ENCODE peak calls at places on chromosomes 5 and 9, in six cellular contexts. A, Q, G, E, B and C are unnamed samples.

GRCh38 chr9:36903541-36904435 is 130.3 kb downstream of the PAX5 start:
- DNase-seq in A (peak; percentile 73), Q (no peak), G (no peak), B (peak; percentile 40), E (peak; percentile 88), C (peak; percentile 31)

GRCh38 chr5:53424691-53425597 is 55.5 kb upstream of the FST start:
- DNase-seq in B (peak; percentile 75), E (peak; percentile 89), Q (no peak), A (peak; percentile 73), G (no peak), C (peak; percentile 60)

GRCh38 chr9:111622626-111623025 is 8.5 kb upstream of the DNAJC25 start:
- DNase-seq in Q (peak; percentile 68), E (peak; percentile 88), G (peak; percentile 50), B (peak; percentile 87), A (peak; percentile 71), C (peak; percentile 88)

GRCh38 chr9:112820886-112821285 is 69.8 kb downstream of the SLC46A2 start:
- DNase-seq in G (no peak), A (peak; percentile 34), B (peak; percentile 85), E (peak; percentile 25), Q (peak; percentile 65), C (peak; percentile 80)

GRCh38 chr9:124420991-124421543 is 5.8 kb upstream of the PSMB7 start:
- DNase-seq in Q (no peak), E (no peak), G (no peak), A (no peak), B (peak; percentile 23), C (no peak)

GRCh38 chr5:170312666-170313065 is 15.1 kb upstream of the LCP2 start:
- DNase-seq in G (no peak), A (peak; percentile 53), E (no peak), Q (peak; percentile 19), B (peak; percentile 53), C (peak; percentile 17)

GRCh38 chr5:82605441-82605973 is 327.4 kb upstream of the RPS23 start:
- DNase-seq in G (no peak), Q (no peak), E (no peak), B (no peak), A (no peak), C (no peak)

GRCh38 chr5:154406231-154406630 is 39.6 kb upstream of the SAP30L start:
- DNase-seq in A (peak; percentile 87), B (peak; percentile 39), Q (no peak), E (peak; percentile 92), G (no peak), C (peak; percentile 8)

GRCh38 chr9:131422241-131422792 is 28.4 kb downstream of the PRRC2B start:
- DNase-seq in Q (no peak), G (no peak), E (peak; percentile 16), B (peak; percentile 26), A (peak; percentile 49), C (no peak)

GRCh38 chr9:78032599-78033457 is 1.2 kb upstream of the GNAQ start:
- DNase-seq in Q (no peak), B (no peak), G (peak; percentile 20), A (no peak), E (no peak), C (no peak)

GRCh38 chr5:126656397-126657007 is 55.8 kb downstream of the PHAX start:
- DNase-seq in E (peak; percentile 48), Q (no peak), G (peak; percentile 55), A (no peak), B (peak; percentile 71), C (peak; percentile 57)

GRCh38 chr9:21831841-21832509 is 29.5 kb downstream of the MTAP start:
- DNase-seq in Q (peak; percentile 77), G (peak; percentile 67), B (peak; percentile 95), A (peak; percentile 96), E (peak; percentile 59), C (peak; percentile 84)

GRCh38 chr5:144230806-144231205 is 60.1 kb downstream of the KCTD16 start:
- DNase-seq in Q (no peak), A (no peak), E (no peak), G (no peak), B (no peak), C (no peak)

GRCh38 chr9:72958485-72959266 is 5.8 kb upstream of the ALDH1A1 start:
- DNase-seq in Q (no peak), A (no peak), E (no peak), B (no peak), G (no peak), C (no peak)

GRCh38 chr9:92094655-92095054 is 20.6 kb downstream of the SPTLC1 start:
- DNase-seq in E (peak; percentile 5), G (no peak), A (no peak), B (peak; percentile 25), Q (no peak), C (no peak)

GRCh38 chr5:61675015-61675692 is 343.1 kb downstream of the ZSWIM6 start:
- DNase-seq in E (peak; percentile 8), G (no peak), B (no peak), A (peak; percentile 18), Q (no peak), C (no peak)

GRCh38 chr9:112348257-112348992 is 15.0 kb upstream of the PTBP3 start:
- DNase-seq in E (no peak), Q (no peak), G (peak; percentile 83), B (peak; percentile 87), A (peak; percentile 56), C (peak; percentile 73)

GRCh38 chr5:61575103-61575502 is 243.0 kb downstream of the ZSWIM6 start:
- DNase-seq in Q (peak; percentile 37), E (peak; percentile 16), B (peak; percentile 69), A (peak; percentile 36), G (no peak), C (peak; percentile 85)

GRCh38 chr5:62496152-62496551 is 82.5 kb upstream of the LRRC70 start:
- DNase-seq in E (peak; percentile 45), G (no peak), B (no peak), Q (no peak), A (no peak), C (no peak)

GRCh38 chr5:2695200-2695891 is 56.1 kb downstream of the IRX2 start:
- DNase-seq in B (peak; percentile 27), E (peak; percentile 56), G (no peak), Q (no peak), A (peak; percentile 51), C (peak; percentile 1)

GRCh38 chr5:172283862-172284274 is 304 bp upstream of the UBTD2 start:
- DNase-seq in Q (peak; percentile 45), A (peak; percentile 65), G (peak; percentile 93), B (peak; percentile 92), E (peak; percentile 85), C (peak; percentile 80)

GRCh38 chr9:92961627-92962302 is 14.4 kb downstream of the FGD3 start:
- DNase-seq in E (no peak), Q (no peak), G (no peak), A (no peak), B (no peak), C (no peak)

GRCh38 chr5:71810456-71811181 is 91.5 kb downstream of the CARTPT start:
- DNase-seq in B (no peak), A (no peak), Q (no peak), E (no peak), G (no peak), C (no peak)

GRCh38 chr9:108382267-108382666 is 473.5 kb downstream of the ACTL7B start:
- DNase-seq in Q (no peak), G (no peak), A (no peak), B (no peak), E (no peak), C (no peak)

GRCh38 chr9:9920425-9920824 is 692.4 kb downstream of the PTPRD start:
- DNase-seq in Q (no peak), E (no peak), A (no peak), B (no peak), G (no peak), C (no peak)

GRCh38 chr5:127442085-127442484 is 75.4 kb upstream of the PRRC1 start:
- DNase-seq in A (peak; percentile 4), E (peak; percentile 42), G (peak; percentile 14), Q (no peak), B (peak; percentile 65), C (no peak)

GRCh38 chr5:143002459-143003327 is 232.5 kb downstream of the ARHGAP26 start:
- DNase-seq in B (peak; percentile 79), Q (peak; percentile 78), E (peak; percentile 47), G (peak; percentile 55), A (peak; percentile 59), C (peak; percentile 96)
- H3K4me3 ChIP-seq in B (peak overlapping the region; percentile 38), Q (no peak overlapping the region), E (no peak overlapping the region), G (no peak overlapping the region), A (no peak overlapping the region), C (no peak overlapping the region)

DNA sequence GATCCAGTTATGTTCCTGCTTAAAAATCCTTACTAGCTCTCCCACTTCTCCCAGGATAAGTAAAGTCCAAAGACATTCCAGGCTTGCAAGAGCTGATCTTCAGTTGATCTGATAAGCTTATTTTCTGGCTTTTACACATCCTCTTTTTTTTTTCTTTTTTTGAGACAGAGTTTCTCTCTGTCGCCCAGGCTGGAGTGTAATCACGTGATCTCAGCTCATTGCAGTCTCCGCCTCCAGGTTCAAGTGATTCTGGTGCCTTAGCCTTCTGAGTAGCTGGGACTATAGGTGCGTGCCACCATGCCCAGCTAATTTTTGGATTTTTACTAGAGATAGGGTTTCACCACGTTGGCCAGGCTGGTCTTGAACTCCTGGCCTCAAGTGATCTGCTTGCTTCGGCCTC is 37.3 kb upstream of the PTPN3 start:
- DNase-seq in A (no peak), G (no peak), Q (no peak), B (no peak), E (no peak), C (no peak)
- H3K4me3 ChIP-seq in A (no peak overlapping the region), G (no peak overlapping the region), Q (no peak overlapping the region), B (no peak overlapping the region), E (no peak overlapping the region), C (no peak overlapping the region)

GRCh38 chr9:532707-533106 is 308.8 kb upstream of the DMRT1 start:
- DNase-seq in A (no peak), Q (no peak), B (no peak), G (no peak), E (no peak), C (no peak)

GRCh38 chr9:535356-535755 is 306.1 kb upstream of the DMRT1 start:
- DNase-seq in A (no peak), E (no peak), G (no peak), Q (no peak), B (no peak), C (no peak)

GRCh38 chr9:530681-531080 is 310.8 kb upstream of the DMRT1 start:
- DNase-seq in E (peak; percentile 60), Q (no peak), A (peak; percentile 77), B (peak; percentile 50), G (no peak), C (peak; percentile 19)

GRCh38 chr9:536597-537511 is 304.6 kb upstream of the DMRT1 start:
- DNase-seq in G (no peak), A (no peak), B (no peak), Q (no peak), E (no peak), C (no peak)

GRCh38 chr9:534886-535285 is 306.6 kb upstream of the DMRT1 start:
- DNase-seq in B (no peak), E (peak; percentile 60), A (peak; percentile 69), Q (no peak), G (no peak), C (no peak)
- H3K4me3 ChIP-seq in B (no peak overlapping the region), E (no peak overlapping the region), A (no peak overlapping the region), Q (no peak overlapping the region), G (no peak overlapping the region), C (no peak overlapping the region)

GRCh38 chr9:127897194-127897692 is 2.2 kb downstream of the ST6GALNAC6 start:
- DNase-seq in G (peak; percentile 69), Q (peak; percentile 72), E (no peak), A (no peak), B (peak; percentile 86), C (peak; percentile 72)
- H3K4me3 ChIP-seq in G (no peak overlapping the region), Q (peak overlapping the region; percentile 24), E (no peak overlapping the region), A (no peak overlapping the region), B (peak overlapping the region; percentile 89), C (peak overlapping the region; percentile 92)